ENCODE peak calls at places on chromosomes 2 and 18, in eight cellular contexts. One of them, this sample, is unnamed.

GRCh38 chr18:47411159-47411558 is 159.7 kb upstream of the SKOR2 start:
- DNase-seq in left lung: no peak
- DNase-seq in dorsolateral prefrontal cortex: no peak
- DNase-seq in fibroblast of lung: no peak
- DNase-seq in sigmoid colon: no peak
- DNase-seq in lower lobe of right lung: no peak
- DNase-seq in tibial artery: no peak
- DNase-seq in cardiac muscle cell: no peak
- DNase-seq in this sample: no peak

GRCh38 chr18:75679347-75679746 is 251.8 kb upstream of the SMIM21 start:
- DNase-seq in left lung: no peak
- DNase-seq in dorsolateral prefrontal cortex: no peak
- DNase-seq in fibroblast of lung: no peak
- DNase-seq in sigmoid colon: peak; percentile 81
- DNase-seq in lower lobe of right lung: no peak
- DNase-seq in tibial artery: no peak
- DNase-seq in cardiac muscle cell: no peak
- DNase-seq in this sample: no peak

GRCh38 chr2:224802407-224802806 is 86.2 kb upstream of the CCDC195 start:
- DNase-seq in left lung: no peak
- DNase-seq in dorsolateral prefrontal cortex: no peak
- DNase-seq in fibroblast of lung: peak; percentile 43
- DNase-seq in sigmoid colon: no peak
- DNase-seq in lower lobe of right lung: no peak
- DNase-seq in tibial artery: no peak
- DNase-seq in cardiac muscle cell: no peak
- DNase-seq in this sample: no peak

GRCh38 chr18:55838841-55839240 is 250.8 kb upstream of the TCF4 start:
- DNase-seq in left lung: no peak
- DNase-seq in dorsolateral prefrontal cortex: no peak
- DNase-seq in fibroblast of lung: peak; percentile 71
- DNase-seq in sigmoid colon: no peak
- DNase-seq in lower lobe of right lung: no peak
- DNase-seq in tibial artery: no peak
- DNase-seq in cardiac muscle cell: no peak
- DNase-seq in this sample: no peak

GRCh38 chr2:191631754-191632153 is 46.2 kb upstream of the NABP1 start:
- DNase-seq in left lung: peak; percentile 63
- DNase-seq in dorsolateral prefrontal cortex: no peak
- DNase-seq in fibroblast of lung: peak; percentile 45
- DNase-seq in sigmoid colon: peak; percentile 67
- DNase-seq in lower lobe of right lung: peak; percentile 73
- DNase-seq in tibial artery: no peak
- DNase-seq in cardiac muscle cell: no peak
- DNase-seq in this sample: no peak

GRCh38 chr2:24456610-24457556 is 34.2 kb upstream of the NCOA1 start:
- DNase-seq in left lung: no peak
- DNase-seq in dorsolateral prefrontal cortex: peak; percentile 26
- DNase-seq in fibroblast of lung: peak; percentile 83
- DNase-seq in sigmoid colon: peak; percentile 92
- DNase-seq in lower lobe of right lung: no peak
- DNase-seq in tibial artery: peak; percentile 78
- DNase-seq in cardiac muscle cell: no peak
- DNase-seq in this sample: peak; percentile 26

GRCh38 chr2:159946326-159946992 is 116.0 kb downstream of the PLA2R1 start:
- DNase-seq in left lung: no peak
- DNase-seq in dorsolateral prefrontal cortex: no peak
- DNase-seq in fibroblast of lung: peak; percentile 49
- DNase-seq in sigmoid colon: no peak
- DNase-seq in lower lobe of right lung: no peak
- DNase-seq in tibial artery: no peak
- DNase-seq in cardiac muscle cell: no peak
- DNase-seq in this sample: no peak

GRCh38 chr2:145777297-145777696 is 1257.4 kb upstream of the ZEB2 start:
- DNase-seq in left lung: no peak
- DNase-seq in dorsolateral prefrontal cortex: no peak
- DNase-seq in fibroblast of lung: peak; percentile 55
- DNase-seq in sigmoid colon: no peak
- DNase-seq in lower lobe of right lung: no peak
- DNase-seq in tibial artery: no peak
- DNase-seq in cardiac muscle cell: no peak
- DNase-seq in this sample: no peak

GRCh38 chr2:4585057-4585635 is 881.8 kb downstream of the DCDC2C start:
- DNase-seq in left lung: no peak
- DNase-seq in dorsolateral prefrontal cortex: no peak
- DNase-seq in fibroblast of lung: no peak
- DNase-seq in sigmoid colon: no peak
- DNase-seq in lower lobe of right lung: no peak
- DNase-seq in tibial artery: no peak
- DNase-seq in cardiac muscle cell: no peak
- DNase-seq in this sample: no peak

GRCh38 chr2:231199219-231199618 is 788 bp downstream of the ARMC9 start:
- DNase-seq in left lung: no peak
- DNase-seq in dorsolateral prefrontal cortex: no peak
- DNase-seq in fibroblast of lung: peak; percentile 73
- DNase-seq in sigmoid colon: peak; percentile 69
- DNase-seq in lower lobe of right lung: no peak
- DNase-seq in tibial artery: peak; percentile 60
- DNase-seq in cardiac muscle cell: no peak
- DNase-seq in this sample: no peak

GRCh38 chr2:172908275-172908674 is 167.4 kb upstream of the MAP3K20 start:
- DNase-seq in left lung: no peak
- DNase-seq in dorsolateral prefrontal cortex: no peak
- DNase-seq in fibroblast of lung: no peak
- DNase-seq in sigmoid colon: no peak
- DNase-seq in lower lobe of right lung: no peak
- DNase-seq in tibial artery: no peak
- DNase-seq in cardiac muscle cell: no peak
- DNase-seq in this sample: no peak

GRCh38 chr18:79664525-79665125 is 15.0 kb upstream of the CTDP1 start:
- DNase-seq in left lung: no peak
- DNase-seq in dorsolateral prefrontal cortex: no peak
- DNase-seq in fibroblast of lung: peak; percentile 72
- DNase-seq in sigmoid colon: no peak
- DNase-seq in lower lobe of right lung: no peak
- DNase-seq in tibial artery: no peak
- DNase-seq in cardiac muscle cell: no peak
- DNase-seq in this sample: no peak

GRCh38 chr2:10283106-10284062 is 19.3 kb upstream of the HPCAL1 start:
- DNase-seq in left lung: peak; percentile 86
- DNase-seq in dorsolateral prefrontal cortex: no peak
- DNase-seq in fibroblast of lung: peak; percentile 86
- DNase-seq in sigmoid colon: peak; percentile 64
- DNase-seq in lower lobe of right lung: peak; percentile 51
- DNase-seq in tibial artery: no peak
- DNase-seq in cardiac muscle cell: no peak
- DNase-seq in this sample: no peak

GRCh38 chr2:127217470-127218325 is 2.4 kb downstream of the CYP27C1 start:
- DNase-seq in left lung: no peak
- DNase-seq in dorsolateral prefrontal cortex: no peak
- DNase-seq in fibroblast of lung: peak; percentile 65
- DNase-seq in sigmoid colon: no peak
- DNase-seq in lower lobe of right lung: no peak
- DNase-seq in tibial artery: no peak
- DNase-seq in cardiac muscle cell: no peak
- DNase-seq in this sample: no peak

GRCh38 chr2:146814971-146815370 is 1029.9 kb upstream of the ACVR2A start:
- DNase-seq in left lung: no peak
- DNase-seq in dorsolateral prefrontal cortex: no peak
- DNase-seq in fibroblast of lung: peak; percentile 15
- DNase-seq in sigmoid colon: no peak
- DNase-seq in lower lobe of right lung: no peak
- DNase-seq in tibial artery: no peak
- DNase-seq in cardiac muscle cell: no peak
- DNase-seq in this sample: no peak

GRCh38 chr2:236472711-236473495 is 96.7 kb upstream of the ACKR3 start:
- DNase-seq in left lung: no peak
- DNase-seq in dorsolateral prefrontal cortex: no peak
- DNase-seq in fibroblast of lung: no peak
- DNase-seq in sigmoid colon: no peak
- DNase-seq in lower lobe of right lung: no peak
- DNase-seq in tibial artery: no peak
- DNase-seq in cardiac muscle cell: no peak
- DNase-seq in this sample: no peak

GRCh38 chr2:205895981-205896655 is 189.9 kb downstream of the INO80D start:
- DNase-seq in left lung: no peak
- DNase-seq in dorsolateral prefrontal cortex: no peak
- DNase-seq in fibroblast of lung: no peak
- DNase-seq in sigmoid colon: no peak
- DNase-seq in lower lobe of right lung: no peak
- DNase-seq in tibial artery: no peak
- DNase-seq in cardiac muscle cell: peak; percentile 53
- DNase-seq in this sample: no peak

GRCh38 chr2:6011871-6012380 is 319.7 kb downstream of the SOX11 start:
- DNase-seq in left lung: no peak
- DNase-seq in dorsolateral prefrontal cortex: no peak
- DNase-seq in fibroblast of lung: no peak
- DNase-seq in sigmoid colon: no peak
- DNase-seq in lower lobe of right lung: no peak
- DNase-seq in tibial artery: no peak
- DNase-seq in cardiac muscle cell: no peak
- DNase-seq in this sample: no peak

GRCh38 chr2:95299961-95300360 is 2.8 kb downstream of the KCNIP3 start:
- DNase-seq in left lung: no peak
- DNase-seq in dorsolateral prefrontal cortex: no peak
- DNase-seq in fibroblast of lung: no peak
- DNase-seq in sigmoid colon: no peak
- DNase-seq in lower lobe of right lung: no peak
- DNase-seq in tibial artery: no peak
- DNase-seq in cardiac muscle cell: no peak
- DNase-seq in this sample: no peak

GRCh38 chr2:144277622-144278354 is 242.1 kb downstream of the ZEB2 start:
- DNase-seq in left lung: no peak
- DNase-seq in dorsolateral prefrontal cortex: no peak
- DNase-seq in fibroblast of lung: no peak
- DNase-seq in sigmoid colon: no peak
- DNase-seq in lower lobe of right lung: no peak
- DNase-seq in tibial artery: no peak
- DNase-seq in cardiac muscle cell: no peak
- DNase-seq in this sample: no peak

GRCh38 chr2:144280009-144280408 is 239.9 kb downstream of the ZEB2 start:
- DNase-seq in left lung: no peak
- DNase-seq in dorsolateral prefrontal cortex: no peak
- DNase-seq in fibroblast of lung: no peak
- DNase-seq in sigmoid colon: no peak
- DNase-seq in lower lobe of right lung: no peak
- DNase-seq in tibial artery: no peak
- DNase-seq in cardiac muscle cell: no peak
- DNase-seq in this sample: no peak

GRCh38 chr2:144279165-144279564 is 240.8 kb downstream of the ZEB2 start:
- DNase-seq in left lung: no peak
- DNase-seq in dorsolateral prefrontal cortex: no peak
- DNase-seq in fibroblast of lung: no peak
- DNase-seq in sigmoid colon: no peak
- DNase-seq in lower lobe of right lung: no peak
- DNase-seq in tibial artery: no peak
- DNase-seq in cardiac muscle cell: no peak
- DNase-seq in this sample: no peak

GRCh38 chr2:144274131-144274530 is 245.8 kb downstream of the ZEB2 start:
- DNase-seq in left lung: no peak
- DNase-seq in dorsolateral prefrontal cortex: no peak
- DNase-seq in fibroblast of lung: no peak
- DNase-seq in sigmoid colon: no peak
- DNase-seq in lower lobe of right lung: no peak
- DNase-seq in tibial artery: no peak
- DNase-seq in cardiac muscle cell: no peak
- DNase-seq in this sample: no peak

GRCh38 chr2:144275340-144275739 is 244.6 kb downstream of the ZEB2 start:
- DNase-seq in left lung: no peak
- DNase-seq in dorsolateral prefrontal cortex: no peak
- DNase-seq in fibroblast of lung: no peak
- DNase-seq in sigmoid colon: no peak
- DNase-seq in lower lobe of right lung: no peak
- DNase-seq in tibial artery: no peak
- DNase-seq in cardiac muscle cell: peak; percentile 0
- DNase-seq in this sample: no peak
- H3K27ac ChIP-seq in left lung: no peak overlapping the region
- H3K27ac ChIP-seq in dorsolateral prefrontal cortex: no peak overlapping the region
- H3K27ac ChIP-seq in fibroblast of lung: no peak overlapping the region
- H3K27ac ChIP-seq in sigmoid colon: no peak overlapping the region
- H3K27ac ChIP-seq in lower lobe of right lung: no peak overlapping the region
- H3K27ac ChIP-seq in tibial artery: no peak overlapping the region
- H3K27ac ChIP-seq in cardiac muscle cell: no peak overlapping the region
- H3K27ac ChIP-seq in this sample: no peak overlapping the region

GRCh38 chr18:23827681-23828080 is 138.4 kb downstream of the LAMA3 start:
- DNase-seq in left lung: no peak
- DNase-seq in dorsolateral prefrontal cortex: no peak
- DNase-seq in fibroblast of lung: no peak
- DNase-seq in sigmoid colon: no peak
- DNase-seq in lower lobe of right lung: no peak
- DNase-seq in tibial artery: no peak
- DNase-seq in cardiac muscle cell: no peak
- DNase-seq in this sample: no peak
- H3K27ac ChIP-seq in left lung: no peak overlapping the region
- H3K27ac ChIP-seq in dorsolateral prefrontal cortex: no peak overlapping the region
- H3K27ac ChIP-seq in fibroblast of lung: no peak overlapping the region
- H3K27ac ChIP-seq in sigmoid colon: no peak overlapping the region
- H3K27ac ChIP-seq in lower lobe of right lung: no peak overlapping the region
- H3K27ac ChIP-seq in tibial artery: peak overlapping the region; percentile 76
- H3K27ac ChIP-seq in cardiac muscle cell: no peak overlapping the region
- H3K27ac ChIP-seq in this sample: no peak overlapping the region

GRCh38 chr18:68721681-68722583 is 7.0 kb upstream of the TMX3 start:
- DNase-seq in left lung: no peak
- DNase-seq in dorsolateral prefrontal cortex: no peak
- DNase-seq in fibroblast of lung: no peak
- DNase-seq in sigmoid colon: no peak
- DNase-seq in lower lobe of right lung: no peak
- DNase-seq in tibial artery: no peak
- DNase-seq in cardiac muscle cell: no peak
- DNase-seq in this sample: no peak

GRCh38 chr18:68725341-68725740 is 10.4 kb upstream of the TMX3 start:
- DNase-seq in left lung: no peak
- DNase-seq in dorsolateral prefrontal cortex: no peak
- DNase-seq in fibroblast of lung: peak; percentile 84
- DNase-seq in sigmoid colon: no peak
- DNase-seq in lower lobe of right lung: no peak
- DNase-seq in tibial artery: no peak
- DNase-seq in cardiac muscle cell: no peak
- DNase-seq in this sample: no peak

GRCh38 chr18:68724021-68724420 is 9.1 kb upstream of the TMX3 start:
- DNase-seq in left lung: no peak
- DNase-seq in dorsolateral prefrontal cortex: no peak
- DNase-seq in fibroblast of lung: no peak
- DNase-seq in sigmoid colon: no peak
- DNase-seq in lower lobe of right lung: no peak
- DNase-seq in tibial artery: no peak
- DNase-seq in cardiac muscle cell: no peak
- DNase-seq in this sample: no peak

GRCh38 chr18:68723539-68723938 is 8.6 kb upstream of the TMX3 start:
- DNase-seq in left lung: no peak
- DNase-seq in dorsolateral prefrontal cortex: no peak
- DNase-seq in fibroblast of lung: no peak
- DNase-seq in sigmoid colon: no peak
- DNase-seq in lower lobe of right lung: no peak
- DNase-seq in tibial artery: no peak
- DNase-seq in cardiac muscle cell: no peak
- DNase-seq in this sample: no peak

GRCh38 chr18:68722807-68723206 is 7.9 kb upstream of the TMX3 start:
- DNase-seq in left lung: no peak
- DNase-seq in dorsolateral prefrontal cortex: no peak
- DNase-seq in fibroblast of lung: no peak
- DNase-seq in sigmoid colon: no peak
- DNase-seq in lower lobe of right lung: no peak
- DNase-seq in tibial artery: no peak
- DNase-seq in cardiac muscle cell: no peak
- DNase-seq in this sample: no peak
- H3K27ac ChIP-seq in left lung: peak overlapping the region; percentile 51
- H3K27ac ChIP-seq in dorsolateral prefrontal cortex: no peak overlapping the region
- H3K27ac ChIP-seq in fibroblast of lung: no peak overlapping the region
- H3K27ac ChIP-seq in sigmoid colon: peak overlapping the region; percentile 54
- H3K27ac ChIP-seq in lower lobe of right lung: peak overlapping the region; percentile 71
- H3K27ac ChIP-seq in tibial artery: peak overlapping the region; percentile 62
- H3K27ac ChIP-seq in cardiac muscle cell: no peak overlapping the region
- H3K27ac ChIP-seq in this sample: no peak overlapping the region

GRCh38 chr2:184540246-184540789 is 58.0 kb upstream of the ZNF804A start:
- DNase-seq in left lung: no peak
- DNase-seq in dorsolateral prefrontal cortex: no peak
- DNase-seq in fibroblast of lung: no peak
- DNase-seq in sigmoid colon: no peak
- DNase-seq in lower lobe of right lung: no peak
- DNase-seq in tibial artery: no peak
- DNase-seq in cardiac muscle cell: no peak
- DNase-seq in this sample: no peak
- H3K27ac ChIP-seq in left lung: no peak overlapping the region
- H3K27ac ChIP-seq in dorsolateral prefrontal cortex: no peak overlapping the region
- H3K27ac ChIP-seq in fibroblast of lung: no peak overlapping the region
- H3K27ac ChIP-seq in sigmoid colon: no peak overlapping the region
- H3K27ac ChIP-seq in lower lobe of right lung: no peak overlapping the region
- H3K27ac ChIP-seq in tibial artery: no peak overlapping the region
- H3K27ac ChIP-seq in cardiac muscle cell: no peak overlapping the region
- H3K27ac ChIP-seq in this sample: no peak overlapping the region

This sample was measured in substantia nigra.